ENCODE peak calls at places on chromosome 2, in seven cellular contexts. G, L, U, Q, R, V and I are unnamed samples.

GRCh38 chr2:217789736-217790181 is 213.0 kb downstream of the TNS1 start:
- DNase-seq in G (no peak), L (no peak), U (no peak), Q (peak; percentile 9), R (no peak), V (no peak), I (no peak)

GRCh38 chr2:131039908-131040660 is 53.2 kb downstream of the FAM168B start:
- DNase-seq in G (no peak), L (no peak), U (peak; percentile 35), Q (no peak), R (no peak), V (peak; percentile 18), I (no peak)

GRCh38 chr2:238966274-238966937 is 118.5 kb downstream of the TWIST2 start:
- DNase-seq in G (no peak), L (no peak), U (no peak), Q (no peak), R (no peak), V (no peak), I (no peak)

GRCh38 chr2:96832751-96833507 is 10.9 kb downstream of the ANKRD23 start:
- DNase-seq in G (no peak), L (no peak), U (peak; percentile 97), Q (peak; percentile 28), R (peak; percentile 90), V (peak; percentile 64), I (no peak)

GRCh38 chr2:226798422-226799210 is 1.0 kb downstream of the IRS1 start:
- DNase-seq in G (peak; percentile 17), L (no peak), U (peak; percentile 66), Q (no peak), R (no peak), V (peak; percentile 47), I (peak; percentile 68)

GRCh38 chr2:79511320-79511951 is 1.4 kb upstream of the CTNNA2 start:
- DNase-seq in G (no peak), L (no peak), U (peak; percentile 74), Q (no peak), R (no peak), V (no peak), I (no peak)

GRCh38 chr2:8146329-8147048 is 535.4 kb upstream of the ID2 start:
- DNase-seq in G (no peak), L (no peak), U (peak; percentile 73), Q (no peak), R (no peak), V (no peak), I (no peak)

GRCh38 chr2:239558661-239559060 is 157.8 kb upstream of the HDAC4 start:
- DNase-seq in G (no peak), L (no peak), U (no peak), Q (no peak), R (no peak), V (no peak), I (no peak)

GRCh38 chr2:57759822-57760300 is 286.7 kb upstream of the VRK2 start:
- DNase-seq in G (peak; percentile 60), L (peak; percentile 92), U (peak; percentile 87), Q (peak; percentile 86), R (peak; percentile 61), V (peak; percentile 81), I (peak; percentile 68)
- H3K27ac ChIP-seq in G (no peak overlapping the region), L (peak overlapping the region; percentile 46), U (no peak overlapping the region), Q (no peak overlapping the region), R (no peak overlapping the region), V (no peak overlapping the region), I (peak overlapping the region; percentile 75)

DNA sequence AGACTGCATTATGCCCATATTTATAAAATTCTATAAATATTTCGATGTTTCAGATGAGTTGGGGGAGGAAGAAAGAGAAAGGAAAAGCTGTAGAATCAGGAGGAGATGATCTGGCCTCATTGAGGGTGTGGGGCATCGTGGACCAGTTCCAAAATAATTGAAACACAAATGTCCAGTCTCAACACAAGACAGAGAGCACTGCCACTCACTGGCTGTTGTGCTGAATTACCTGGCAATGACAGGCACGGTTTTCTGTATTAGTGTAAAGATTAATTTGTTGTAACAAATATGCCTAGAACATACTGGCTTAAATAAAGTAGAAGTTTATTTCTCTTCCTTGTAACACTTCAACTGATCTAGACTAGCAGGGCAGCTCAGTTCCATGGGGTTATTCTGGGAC is 24.1 kb downstream of the POLE4 start:
- DNase-seq in G (no peak), L (no peak), U (no peak), Q (no peak), R (no peak), V (no peak), I (no peak)
- TF ChIP-seq CTCF in G (no peak), L (peak; percentile 58), U (no peak), Q (no peak), R (peak; percentile 43), V (no peak), I (no peak)

GRCh38 chr2:68391099-68391498 is 26.0 kb downstream of the PLEK start:
- DNase-seq in G (no peak), L (no peak), U (no peak), Q (peak; percentile 41), R (no peak), V (no peak), I (no peak)

GRCh38 chr2:68390114-68390513 is 25.0 kb downstream of the PLEK start:
- DNase-seq in G (no peak), L (no peak), U (no peak), Q (no peak), R (no peak), V (no peak), I (no peak)

GRCh38 chr2:68391869-68392268 is 26.8 kb downstream of the PLEK start:
- DNase-seq in G (no peak), L (no peak), U (no peak), Q (no peak), R (no peak), V (no peak), I (no peak)

GRCh38 chr2:68388772-68389171 is 23.7 kb downstream of the PLEK start:
- DNase-seq in G (no peak), L (no peak), U (no peak), Q (no peak), R (no peak), V (no peak), I (no peak)

DNA sequence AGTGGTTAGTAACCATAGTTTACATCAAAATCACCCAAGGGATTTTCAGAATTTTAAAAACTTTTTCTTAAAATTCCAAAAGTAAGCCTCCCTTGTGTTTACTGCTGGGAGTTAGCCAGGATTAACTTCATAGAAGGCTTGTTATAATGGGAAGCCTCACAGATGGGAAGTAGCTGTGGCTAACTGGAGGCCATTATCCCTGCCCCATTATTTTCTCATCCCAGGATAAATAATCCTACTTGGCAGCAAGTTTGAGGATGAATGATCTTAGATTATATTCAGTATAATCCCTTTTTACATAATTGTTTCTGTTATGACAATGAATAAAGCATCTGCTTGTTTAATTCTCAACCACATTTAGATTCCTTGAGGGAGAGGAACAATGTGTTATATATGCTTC is 25.5 kb downstream of the PLEK start:
- DNase-seq in G (no peak), L (no peak), U (no peak), Q (no peak), R (no peak), V (no peak), I (no peak)
- H3K27ac ChIP-seq in G (no peak overlapping the region), L (no peak overlapping the region), U (no peak overlapping the region), Q (no peak overlapping the region), R (no peak overlapping the region), V (no peak overlapping the region), I (peak overlapping the region; percentile 41)

GRCh38 chr2:126227250-126227649 is 428.7 kb upstream of the GYPC start:
- DNase-seq in G (no peak), L (no peak), U (no peak), Q (no peak), R (no peak), V (no peak), I (no peak)
- TF ChIP-seq CTCF in G (no peak), L (peak; percentile 18), U (no peak), Q (no peak), R (peak; percentile 55), V (no peak), I (no peak)

GRCh38 chr2:128308889-128309288 is 9.8 kb downstream of the HS6ST1 start:
- DNase-seq in G (no peak), L (no peak), U (no peak), Q (no peak), R (no peak), V (peak; percentile 12), I (no peak)
- H3K27ac ChIP-seq in G (no peak overlapping the region), L (peak overlapping the region; percentile 53), U (peak overlapping the region; percentile 64), Q (peak overlapping the region; percentile 49), R (no peak overlapping the region), V (no peak overlapping the region), I (peak overlapping the region; percentile 63)